ENCODE peak calls at places on chromosome 22, in seven cellular contexts. T, Y, P, B, S, U and W are unnamed samples.
A peak's percentile ranks its signal among the peaks of the same experiment; 100 is the strongest.

GRCh38 chr22:22942511-22943329 is 55.1 kb downstream of the IGLL5 start:
- DNase-seq in T (peak; percentile 59), Y (peak; percentile 68), P (peak; percentile 91), B (peak; percentile 11), S (peak; percentile 82), U (peak; percentile 61), W (no peak)

GRCh38 chr22:49770454-49771265 is 57.0 kb downstream of the BRD1 start:
- DNase-seq in T (no peak), Y (peak; percentile 58), P (no peak), B (no peak), S (no peak), U (peak; percentile 61), W (peak; percentile 55)

GRCh38 chr22:27885977-27886842 is 32.8 kb downstream of the PITPNB start:
- DNase-seq in T (peak; percentile 8), Y (no peak), P (peak; percentile 48), B (peak; percentile 52), S (peak; percentile 39), U (no peak), W (no peak)

GRCh38 chr22:20957691-20958440 is 9.2 kb upstream of the AIFM3 start:
- DNase-seq in T (no peak), Y (peak; percentile 71), P (no peak), B (no peak), S (peak; percentile 82), U (no peak), W (peak; percentile 76)

GRCh38 chr22:36027960-36028645 is 521 bp downstream of the RBFOX2 start:
- DNase-seq in T (no peak), Y (peak; percentile 73), P (peak; percentile 52), B (peak; percentile 34), S (peak; percentile 30), U (peak; percentile 71), W (peak; percentile 85)

GRCh38 chr22:34858026-34858425 is 207.9 kb upstream of the ISX start:
- DNase-seq in T (no peak), Y (no peak), P (no peak), B (no peak), S (no peak), U (no peak), W (no peak)

GRCh38 chr22:49628351-49629023 is 199.2 kb downstream of the BRD1 start:
- DNase-seq in T (no peak), Y (peak; percentile 48), P (no peak), B (no peak), S (no peak), U (peak; percentile 56), W (peak; percentile 69)

GRCh38 chr22:20249797-20250354 is 18.2 kb downstream of the RTN4R start:
- DNase-seq in T (no peak), Y (no peak), P (no peak), B (peak; percentile 36), S (no peak), U (peak; percentile 78), W (no peak)

GRCh38 chr22:21837184-21837979 is 30.1 kb downstream of the MAPK1 start:
- DNase-seq in T (peak; percentile 39), Y (no peak), P (no peak), B (peak; percentile 85), S (no peak), U (no peak), W (no peak)

GRCh38 chr22:23117275-23117674 is 24.5 kb downstream of the RSPH14 start:
- DNase-seq in T (no peak), Y (no peak), P (no peak), B (no peak), S (no peak), U (no peak), W (no peak)

GRCh38 chr22:43996981-43997265 is 27.2 kb upstream of the PARVB start:
- DNase-seq in T (no peak), Y (no peak), P (no peak), B (no peak), S (no peak), U (peak; percentile 46), W (no peak)

GRCh38 chr22:43955883-43956286 is 643 bp downstream of the SAMM50 start:
- DNase-seq in T (no peak), Y (no peak), P (peak; percentile 18), B (no peak), S (no peak), U (no peak), W (no peak)

GRCh38 chr22:16973591-16974297 is 34.3 kb downstream of the GAB4 start:
- DNase-seq in T (no peak), Y (no peak), P (no peak), B (no peak), S (no peak), U (no peak), W (no peak)

GRCh38 chr22:24009227-24010017 is 1.7 kb upstream of the CABIN1 start:
- DNase-seq in T (no peak), Y (no peak), P (no peak), B (no peak), S (no peak), U (no peak), W (no peak)

GRCh38 chr22:22372063-22372462 is 127.5 kb downstream of the VPREB1 start:
- DNase-seq in T (no peak), Y (no peak), P (no peak), B (no peak), S (no peak), U (no peak), W (no peak)

GRCh38 chr22:17882162-17882561 is 107.9 kb upstream of the BID start:
- DNase-seq in T (no peak), Y (no peak), P (no peak), B (no peak), S (no peak), U (no peak), W (no peak)

GRCh38 chr22:46036558-46037408 is 59.8 kb upstream of the WNT7B start:
- DNase-seq in T (peak; percentile 39), Y (no peak), P (peak; percentile 78), B (peak; percentile 63), S (peak; percentile 59), U (peak; percentile 67), W (peak; percentile 82)

GRCh38 chr22:17234144-17234623 is 14.9 kb upstream of the ADA2 start:
- DNase-seq in T (peak; percentile 34), Y (no peak), P (no peak), B (no peak), S (no peak), U (no peak), W (peak; percentile 35)

GRCh38 chr22:30315962-30316576 is 10.7 kb downstream of the TBC1D10A start:
- DNase-seq in T (no peak), Y (no peak), P (no peak), B (no peak), S (no peak), U (no peak), W (no peak)

GRCh38 chr22:30312053-30312452 is 14.7 kb downstream of the TBC1D10A start:
- DNase-seq in T (peak; percentile 51), Y (no peak), P (no peak), B (peak; percentile 98), S (no peak), U (no peak), W (no peak)

GRCh38 chr22:30314918-30315317 is 11.8 kb downstream of the TBC1D10A start:
- DNase-seq in T (no peak), Y (no peak), P (no peak), B (peak; percentile 75), S (no peak), U (no peak), W (no peak)

GRCh38 chr22:30310881-30311771 is 15.6 kb downstream of the TBC1D10A start:
- DNase-seq in T (no peak), Y (peak; percentile 80), P (no peak), B (peak; percentile 61), S (peak; percentile 80), U (peak; percentile 94), W (peak; percentile 89)

DNA sequence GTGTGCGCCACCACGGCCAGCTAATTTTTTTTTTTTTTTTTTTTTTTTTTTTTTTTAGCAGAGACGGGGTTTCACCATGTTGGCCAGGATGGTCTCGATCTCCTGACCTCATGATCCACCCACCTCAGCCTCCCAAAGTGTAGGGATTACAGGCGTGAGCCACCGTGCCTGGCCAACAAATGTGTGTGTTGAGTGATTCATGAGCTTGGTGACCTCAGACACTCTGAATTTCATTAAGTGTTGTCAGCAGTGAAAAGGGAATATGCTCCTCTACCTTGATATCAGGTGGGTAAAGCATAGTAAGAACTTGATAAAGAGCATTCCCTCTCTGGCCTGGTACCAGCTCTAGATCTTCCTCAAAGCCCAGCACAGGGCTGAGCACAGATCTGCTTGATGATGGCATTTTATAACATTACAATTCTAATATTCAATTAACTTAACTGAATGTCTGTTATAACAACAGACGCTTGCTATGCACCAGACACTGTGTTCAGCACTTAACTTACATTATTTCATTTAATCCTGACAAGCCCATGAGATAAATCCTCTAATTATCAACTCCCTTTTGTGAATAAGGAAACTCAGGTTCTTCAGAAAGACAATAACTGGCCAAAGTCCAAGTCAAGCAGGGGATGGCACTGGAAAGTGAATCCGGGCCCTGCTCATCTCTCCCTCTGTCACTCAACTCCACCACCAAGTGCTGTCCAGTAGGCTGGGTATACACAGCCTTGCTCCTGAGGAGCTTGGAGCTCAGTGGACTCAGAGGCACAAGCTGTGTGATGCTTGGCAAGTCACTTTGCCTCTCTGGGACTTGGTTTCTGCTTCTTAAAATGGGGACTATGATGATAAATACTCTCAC is 13.0 kb downstream of the TBC1D10A start:
- DNase-seq in T (no peak), Y (no peak), P (no peak), B (peak; percentile 32), S (no peak), U (no peak), W (no peak)
- H3K4me1 ChIP-seq in T (peaks cover 71% of the 10 kb centered on the region), Y (peaks cover 41% of the 10 kb centered on the region), P (peaks cover 26% of the 10 kb centered on the region), B (peaks cover 65% of the 10 kb centered on the region), S (peaks cover 59% of the 10 kb centered on the region), U (peaks cover 79% of the 10 kb centered on the region), W (peaks cover 67% of the 10 kb centered on the region)

GRCh38 chr22:39144101-39144815 is 8.2 kb downstream of the CBX7 start:
- DNase-seq in T (no peak), Y (no peak), P (peak; percentile 89), B (peak; percentile 59), S (peak; percentile 74), U (peak; percentile 66), W (peak; percentile 83)
- H3K27ac ChIP-seq in T (no peak overlapping the region), Y (peak overlapping the region; percentile 17), P (peak overlapping the region; percentile 90), B (no peak overlapping the region), S (peak overlapping the region; percentile 91), U (peak overlapping the region; percentile 95), W (peak overlapping the region; percentile 69)

DNA sequence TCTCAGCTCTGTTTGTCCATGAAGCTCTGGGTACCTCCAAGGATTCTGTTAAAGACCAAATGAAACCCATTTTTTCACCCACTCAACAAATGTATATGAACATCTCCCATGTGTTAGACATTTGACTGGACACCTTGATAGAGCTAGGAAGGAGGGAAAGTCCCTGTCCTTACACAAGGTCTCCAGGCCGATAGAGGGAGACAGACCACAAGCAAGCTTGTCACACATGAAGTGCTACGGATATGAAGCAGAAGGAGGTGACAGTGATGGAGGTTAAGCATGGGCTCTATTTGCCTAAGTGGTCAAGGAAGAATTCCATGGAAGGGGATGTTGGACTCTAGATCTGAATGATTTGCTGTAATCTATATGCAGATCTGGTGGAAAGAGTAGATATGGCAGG is 138.5 kb downstream of the MYO18B start:
- DNase-seq in T (no peak), Y (no peak), P (no peak), B (no peak), S (no peak), U (no peak), W (no peak)
- TF ChIP-seq CTCF in T (no peak), Y (no peak), P (peak; percentile 49), B (no peak), S (no peak), U (no peak), W (no peak)

DNA sequence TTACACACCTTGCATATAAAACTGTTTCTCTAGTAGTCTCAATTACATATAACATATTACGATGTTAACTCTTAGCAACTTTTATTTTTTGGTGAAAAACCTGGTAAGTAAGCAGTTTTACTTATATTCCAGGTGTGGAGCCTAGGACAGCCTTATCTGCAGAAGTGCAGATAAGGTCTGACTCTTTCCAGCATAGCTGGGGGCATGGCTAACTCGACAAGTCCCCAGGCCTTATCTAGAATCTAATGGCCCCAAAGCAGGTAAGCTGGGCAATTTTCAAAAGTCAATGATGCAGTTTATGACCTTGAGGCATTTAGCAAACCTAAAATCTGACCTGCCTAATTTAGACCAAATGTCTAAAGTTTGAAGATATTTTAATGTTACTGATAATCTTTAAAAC is 4.2 kb upstream of the C1QTNF6 start:
- DNase-seq in T (no peak), Y (no peak), P (no peak), B (no peak), S (no peak), U (no peak), W (no peak)
- H3K4me1 ChIP-seq in T (peaks cover 97% of the 10 kb centered on the region), Y (peaks cover 46% of the 10 kb centered on the region), P (peaks cover 21% of the 10 kb centered on the region), B (peaks cover 44% of the 10 kb centered on the region), S (peaks cover 69% of the 10 kb centered on the region), U (peaks cover 43% of the 10 kb centered on the region), W (peaks cover 46% of the 10 kb centered on the region)